ENCODE peak calls at places on chromosomes 2 and 18, in five cellular contexts. U is adrenal gland, H is upper lobe of left lung, N is HCT116, Y is IMR-90. T is an unnamed sample.

GRCh38 chr2:42907835-42908234 is 115.5 kb upstream of the HAAO start:
- DNase-seq in U (no peak), H (no peak), N (no peak), Y (no peak), T (no peak)

GRCh38 chr2:69310267-69310666 is 76.8 kb downstream of the GFPT1 start:
- DNase-seq in U (no peak), H (no peak), N (no peak), Y (no peak), T (no peak)

GRCh38 chr2:240130393-240131195 is 5.5 kb downstream of the COPS9 start:
- DNase-seq in U (no peak), H (peak; percentile 18), N (no peak), Y (no peak), T (no peak)

GRCh38 chr18:58496937-58497336 is 132.0 kb downstream of the ALPK2 start:
- DNase-seq in U (no peak), H (no peak), N (peak; percentile 10), Y (no peak), T (no peak)

GRCh38 chr2:216215991-216216390 is 106.8 kb downstream of the XRCC5 start:
- DNase-seq in U (no peak), H (no peak), N (no peak), Y (peak; percentile 40), T (no peak)

GRCh38 chr2:949384-949893 is 1.2 kb upstream of the SNTG2 start:
- DNase-seq in U (no peak), H (no peak), N (no peak), Y (no peak), T (no peak)

GRCh38 chr2:238202326-238203103 is 980 bp downstream of the ILKAP start:
- DNase-seq in U (no peak), H (no peak), N (no peak), Y (peak; percentile 18), T (no peak)

GRCh38 chr2:150486539-150487484 is 655 bp downstream of the RND3 start:
- DNase-seq in U (peak; percentile 37), H (peak; percentile 27), N (no peak), Y (peak; percentile 24), T (no peak)

GRCh38 chr2:198127627-198128026 is 323.2 kb downstream of the PLCL1 start:
- DNase-seq in U (peak; percentile 40), H (peak; percentile 36), N (peak; percentile 51), Y (peak; percentile 71), T (no peak)

GRCh38 chr2:150450765-150451164 is 36.7 kb downstream of the RND3 start:
- DNase-seq in U (no peak), H (no peak), N (no peak), Y (peak; percentile 35), T (no peak)

GRCh38 chr2:28454016-28454930 is 41.6 kb upstream of the PLB1 start:
- DNase-seq in U (no peak), H (no peak), N (no peak), Y (peak; percentile 45), T (peak; percentile 62)
- H3K27ac ChIP-seq in U (no peak overlapping the region), H (no peak overlapping the region), N (no peak overlapping the region), Y (no peak overlapping the region), T (peak overlapping the region; percentile 50)

GRCh38 chr2:25349397-25349796 is 7.7 kb upstream of the DNMT3A start:
- DNase-seq in U (no peak), H (no peak), N (no peak), Y (peak; percentile 82), T (no peak)
- TF ChIP-seq CTCF in U (no peak), H (no peak), N (no peak), Y (no peak), T (no peak)

GRCh38 chr18:79897940-79898625 is 53.4 kb downstream of the SLC66A2 start:
- DNase-seq in U (no peak), H (no peak), N (no peak), Y (no peak), T (no peak)
- TF ChIP-seq POLR2A in U (no peak), H (no peak), N (no peak), Y (no peak), T (no peak)

GRCh38 chr2:205679410-205680009 is 2.8 kb upstream of the NRP2 start:
- DNase-seq in U (no peak), H (no peak), N (no peak), Y (no peak), T (no peak)

GRCh38 chr2:205680903-205681302 is 1.4 kb upstream of the NRP2 start:
- DNase-seq in U (no peak), H (no peak), N (no peak), Y (no peak), T (no peak)

GRCh38 chr2:205675861-205676516 is 6.3 kb upstream of the NRP2 start:
- DNase-seq in U (peak; percentile 31), H (no peak), N (peak; percentile 53), Y (peak; percentile 85), T (no peak)

GRCh38 chr2:205680067-205680466 is 2.2 kb upstream of the NRP2 start:
- DNase-seq in U (peak; percentile 64), H (peak; percentile 67), N (peak; percentile 89), Y (peak; percentile 92), T (no peak)

DNA sequence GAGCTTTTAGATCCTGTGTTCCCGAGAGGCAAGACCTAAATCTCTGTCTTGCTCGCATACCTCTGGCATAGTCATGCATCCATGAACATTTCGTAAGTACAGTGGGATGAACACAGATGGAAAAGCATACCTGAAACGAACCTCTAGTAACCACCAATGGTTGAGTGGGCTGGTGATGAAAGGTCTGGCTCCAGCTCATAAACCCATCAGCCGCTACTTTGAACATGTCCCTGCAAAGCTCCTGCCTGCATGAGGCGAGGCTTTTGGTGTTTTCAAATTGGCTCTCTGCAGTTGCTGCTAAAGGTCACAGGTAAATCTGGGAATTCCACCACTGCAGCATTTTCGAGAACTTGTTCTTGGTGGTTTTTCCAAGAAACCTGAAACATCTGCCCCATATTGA is 3.6 kb upstream of the NRP2 start:
- DNase-seq in U (no peak), H (no peak), N (no peak), Y (no peak), T (peak; percentile 68)
- H3K27ac ChIP-seq in U (no peak overlapping the region), H (no peak overlapping the region), N (no peak overlapping the region), Y (no peak overlapping the region), T (no peak overlapping the region)

T was measured in breast epithelium.